ENCODE peak calls at places on chromosomes 5 and 9, in five cellular contexts. N is SK-N-SH; Z is CD4-positive, alpha-beta memory T cell; M is cardiac muscle cell; F is colonic mucosa. R is an unnamed sample.

GRCh38 chr5:62778327-62779009 is 199.8 kb downstream of the LRRC70 start:
- DNase-seq in F (no peak), M (no peak), N (no peak), Z (no peak), R (no peak)

GRCh38 chr5:142466195-142466951 is 141.6 kb upstream of the SPRY4 start:
- DNase-seq in N (no peak), Z (no peak), F (no peak), M (no peak), R (peak; percentile 82)

GRCh38 chr9:79012561-79012960 is 559.2 kb upstream of the TLE4 start:
- DNase-seq in M (no peak), N (no peak), Z (no peak), F (no peak), R (no peak)

GRCh38 chr9:128150594-128151342 is 1.5 kb downstream of the LCN2 start:
- DNase-seq in F (peak; percentile 77), N (peak; percentile 64), Z (no peak), M (peak; percentile 17), R (peak; percentile 97)

GRCh38 chr9:97853844-97854695 is 1.0 kb downstream of the FOXE1 start:
- DNase-seq in M (peak; percentile 52), N (peak; percentile 78), Z (peak; percentile 63), F (no peak), R (peak; percentile 87)

GRCh38 chr5:176733586-176734262 is 76.6 kb upstream of the UNC5A start:
- DNase-seq in F (no peak), N (peak; percentile 42), Z (no peak), M (no peak), R (no peak)

GRCh38 chr9:72997387-72997995 is 44.6 kb upstream of the ALDH1A1 start:
- DNase-seq in M (no peak), N (no peak), Z (no peak), F (no peak), R (no peak)

GRCh38 chr9:69888876-69889585 is 68.4 kb downstream of the CFAP95 start:
- DNase-seq in Z (no peak), N (no peak), M (no peak), F (no peak), R (no peak)

GRCh38 chr9:136059851-136060670 is 35.0 kb downstream of the NACC2 start:
- DNase-seq in Z (no peak), F (no peak), N (peak; percentile 76), M (no peak), R (no peak)

GRCh38 chr9:73845954-73846690 is 651.0 kb upstream of the RORB start:
- DNase-seq in N (no peak), M (no peak), F (no peak), Z (no peak), R (no peak)

GRCh38 chr9:108786756-108787663 is 68.8 kb downstream of the ACTL7B start:
- DNase-seq in N (no peak), F (no peak), Z (no peak), M (no peak), R (peak; percentile 81)

GRCh38 chr9:98087420-98088354 is 31.2 kb downstream of the NANS start:
- DNase-seq in Z (peak; percentile 51), N (no peak), M (peak; percentile 55), F (no peak), R (no peak)

GRCh38 chr9:137422668-137423000 is 328 bp downstream of the EXD3 start:
- DNase-seq in M (peak; percentile 64), F (peak; percentile 59), Z (no peak), N (peak; percentile 79), R (no peak)

GRCh38 chr9:126618590-126619335 is 5.0 kb downstream of the LMX1B start:
- DNase-seq in M (no peak), Z (no peak), N (peak; percentile 55), F (no peak), R (no peak)

GRCh38 chr9:126621056-126621918 is 7.6 kb downstream of the LMX1B start:
- DNase-seq in F (no peak), M (no peak), N (no peak), Z (no peak), R (no peak)

GRCh38 chr9:126619336-126619919 is 5.7 kb downstream of the LMX1B start:
- DNase-seq in M (no peak), Z (no peak), F (no peak), N (no peak), R (no peak)

GRCh38 chr9:126621919-126622735 is 8.4 kb downstream of the LMX1B start:
- DNase-seq in N (no peak), Z (no peak), F (no peak), M (no peak), R (no peak)

DNA sequence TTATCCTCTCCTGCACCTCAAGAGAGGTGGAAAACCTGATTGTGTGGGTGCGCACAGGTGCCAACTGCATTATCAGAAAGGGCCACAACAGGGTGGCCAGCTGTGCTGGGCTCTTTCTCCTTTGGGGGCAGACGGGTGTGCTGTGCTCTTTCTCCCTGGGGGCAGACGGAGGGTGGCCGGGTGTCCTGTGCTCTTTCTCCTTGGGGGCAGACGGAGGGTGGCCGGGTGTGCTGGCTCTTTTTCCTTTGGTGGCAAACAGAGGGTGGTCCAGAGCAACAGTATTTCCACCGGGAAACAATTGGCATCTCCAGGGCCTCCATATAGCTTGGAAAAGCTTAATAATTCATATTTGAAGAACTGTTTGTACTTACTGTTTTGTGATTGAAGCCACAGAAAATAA is 6.8 kb downstream of the LMX1B start:
- DNase-seq in F (no peak), M (no peak), Z (no peak), N (no peak), R (no peak)
- H3K4me3 ChIP-seq in F (no peak overlapping the region), M (no peak overlapping the region), Z (no peak overlapping the region), N (no peak overlapping the region), R (no peak overlapping the region)

GRCh38 chr5:174073088-174073487 is 27.6 kb downstream of the NSG2 start:
- DNase-seq in Z (no peak), F (no peak), N (no peak), M (no peak), R (no peak)
- H3K36me3 ChIP-seq in Z (no peaks in the 10 kb centered on the region), F (no peaks in the 10 kb centered on the region), N (no peaks in the 10 kb centered on the region), M (no peaks in the 10 kb centered on the region), R (no peaks in the 10 kb centered on the region)

GRCh38 chr9:120875643-120875953 is 1.4 kb downstream of the PHF19 start:
- DNase-seq in N (peak; percentile 36), M (no peak), Z (no peak), F (no peak), R (no peak)

GRCh38 chr9:120874861-120875565 is 2.0 kb downstream of the PHF19 start:
- DNase-seq in N (peak; percentile 77), Z (no peak), F (peak; percentile 55), M (no peak), R (no peak)

GRCh38 chr9:120876842-120877240 is at the start of gene PHF19:
- DNase-seq in F (no peak), M (no peak), N (no peak), Z (peak; percentile 58), R (no peak)

GRCh38 chr9:120877276-120878034 is 467 bp upstream of the PHF19 start:
- DNase-seq in N (peak; percentile 95), Z (peak; percentile 66), F (peak; percentile 68), M (peak; percentile 80), R (peak; percentile 90)

DNA sequence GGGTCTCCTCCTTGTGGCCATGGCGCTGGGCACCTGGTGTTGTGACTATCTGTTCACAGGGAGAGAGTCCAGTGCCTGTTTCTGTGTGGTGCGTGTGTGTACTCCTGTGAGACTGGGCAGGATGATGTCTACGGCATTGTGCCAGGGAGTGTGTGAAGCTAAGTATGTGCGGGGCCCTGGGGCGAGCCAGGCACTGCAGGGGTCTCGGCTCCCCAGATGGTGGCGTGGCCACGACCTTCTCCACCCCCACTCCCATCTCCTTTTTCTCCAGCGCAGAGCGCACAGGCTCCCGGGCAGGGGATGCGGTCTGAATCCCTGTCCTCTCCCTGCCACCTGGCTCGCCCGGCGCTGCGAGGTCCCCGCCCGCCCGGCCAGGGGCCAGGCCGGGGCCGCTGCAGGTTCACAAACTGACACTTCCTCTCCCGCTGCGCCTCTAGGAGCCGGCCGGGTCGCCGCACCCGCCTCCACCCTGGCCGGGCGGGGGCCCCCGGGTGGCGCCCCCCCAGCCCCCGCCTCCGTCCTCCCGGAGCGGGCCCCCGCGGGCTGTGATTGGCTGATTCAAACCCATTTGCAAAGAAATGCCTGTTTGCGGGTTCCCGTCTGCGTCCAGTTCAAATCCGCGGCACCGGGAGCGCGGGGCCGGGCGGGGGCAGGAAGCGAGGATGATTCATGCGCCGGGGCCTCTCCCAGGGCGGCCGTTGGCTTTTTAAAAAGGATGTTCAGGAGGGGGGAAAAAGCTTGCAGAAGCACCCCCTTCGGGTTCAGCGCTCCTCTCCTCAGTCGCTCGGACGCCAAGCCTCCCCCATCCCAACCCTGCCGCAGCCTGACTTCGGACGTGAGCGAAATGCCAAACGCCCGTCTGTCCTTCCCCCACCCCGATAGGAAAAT is 790 bp downstream of the PHF19 start:
- DNase-seq in N (peak; percentile 94), M (peak; percentile 72), F (peak; percentile 95), Z (peak; percentile 89), R (peak; percentile 97)
- H3K27ac ChIP-seq in N (peak overlapping the region; percentile 86), M (peak overlapping the region; percentile 2), F (peak overlapping the region; percentile 96), Z (peak overlapping the region; percentile 78), R (peak overlapping the region; percentile 97)

DNA sequence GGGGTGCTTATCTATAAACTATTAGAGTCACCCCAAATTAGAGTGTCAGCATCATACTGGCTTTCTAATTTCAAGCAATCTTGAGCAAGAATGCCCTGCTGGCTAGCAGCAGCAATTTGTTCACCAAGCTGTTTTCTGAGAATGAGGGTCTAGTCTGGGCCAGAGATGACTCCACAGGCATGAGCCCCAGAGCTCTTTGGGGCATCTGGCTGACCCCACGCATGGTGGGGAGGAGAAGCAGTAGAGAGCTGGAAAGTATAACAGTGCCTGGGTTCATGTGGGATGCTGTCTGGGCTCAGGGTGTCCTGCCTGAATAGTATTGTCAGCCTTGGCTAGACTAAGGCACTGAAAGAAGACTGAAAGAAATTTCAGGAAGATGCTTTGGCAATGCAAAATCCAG is 64.9 kb downstream of the C6 start:
- DNase-seq in Z (no peak), M (no peak), F (no peak), N (no peak), R (no peak)
- H3K4me3 ChIP-seq in Z (no peak overlapping the region), M (no peak overlapping the region), F (no peak overlapping the region), N (no peak overlapping the region), R (no peak overlapping the region)

R was measured in WERI-Rb-1.